ENCODE peak calls at places on chromosomes 12 and 14, in seven cellular contexts. N is H1, K is SK-N-SH, C is suprapubic skin, P is GM12878, M is K562, D is HCT116. U is an unnamed sample.

GRCh38 chr12:3988519-3989217 is 115.5 kb upstream of the PARP11 start:
- DNase-seq in K (no peak), N (no peak), M (no peak), P (peak; percentile 36), C (no peak), D (no peak), U (no peak)

GRCh38 chr12:131141483-131141882 is 187.8 kb downstream of the ADGRD1 start:
- DNase-seq in M (no peak), D (no peak), P (no peak), C (no peak), N (no peak), K (no peak), U (no peak)

GRCh38 chr14:102935756-102936155 is 13.3 kb downstream of the AMN start:
- DNase-seq in N (no peak), D (no peak), C (no peak), K (no peak), P (no peak), M (no peak), U (no peak)

GRCh38 chr14:32469388-32470160 is 140.5 kb downstream of the AKAP6 start:
- DNase-seq in P (no peak), M (peak; percentile 7), C (no peak), N (no peak), D (peak; percentile 26), K (no peak), U (no peak)

GRCh38 chr12:11729008-11729407 is 79.5 kb downstream of the ETV6 start:
- DNase-seq in M (no peak), D (no peak), P (no peak), N (no peak), C (no peak), K (no peak), U (peak; percentile 80)

GRCh38 chr14:76654573-76654955 is 106.7 kb upstream of the VASH1 start:
- DNase-seq in K (no peak), M (no peak), P (no peak), C (no peak), D (no peak), N (no peak), U (no peak)

GRCh38 chr12:69404851-69405365 is 45.4 kb downstream of the YEATS4 start:
- DNase-seq in P (no peak), K (no peak), D (no peak), C (no peak), N (no peak), M (no peak), U (no peak)

GRCh38 chr14:81105378-81105777 is 115.4 kb downstream of the GTF2A1 start:
- DNase-seq in M (no peak), P (no peak), C (no peak), K (no peak), N (no peak), D (no peak), U (no peak)

GRCh38 chr12:113439606-113440030 is 17.4 kb downstream of the SDSL start:
- DNase-seq in M (peak; percentile 77), C (no peak), N (no peak), D (no peak), P (no peak), K (peak; percentile 80), U (no peak)

GRCh38 chr12:107992870-107993451 is 136.1 kb upstream of the WSCD2 start:
- DNase-seq in N (peak; percentile 36), M (peak; percentile 37), P (peak; percentile 2), C (no peak), K (peak; percentile 46), D (peak; percentile 56), U (no peak)

GRCh38 chr14:21264025-21264801 is 5.0 kb downstream of the HNRNPC start:
- DNase-seq in P (peak; percentile 56), C (no peak), N (no peak), M (no peak), D (no peak), K (no peak), U (no peak)
- TF ChIP-seq POLR2AphosphoS5 in P (peak; percentile 5), C (no peak), N (no peak), M (no peak), D (no peak), K (peak; percentile 27), U (no peak)

GRCh38 chr12:95626854-95627253 is 75.6 kb upstream of the USP44 start:
- DNase-seq in P (no peak), K (no peak), N (no peak), C (no peak), M (no peak), D (no peak), U (no peak)
- H3K4me1 ChIP-seq in P (no peaks in the 10 kb centered on the region), K (no peaks in the 10 kb centered on the region), N (no peaks in the 10 kb centered on the region), C (peaks cover 10% of the 10 kb centered on the region), M (no peaks in the 10 kb centered on the region), D (no peaks in the 10 kb centered on the region), U (no peaks in the 10 kb centered on the region)

GRCh38 chr14:58331111-58331510 is 32.8 kb downstream of the ARID4A start:
- DNase-seq in P (peak; percentile 68), N (no peak), C (peak; percentile 88), K (peak; percentile 72), D (peak; percentile 21), M (peak; percentile 65), U (peak; percentile 86)
- TF ChIP-seq POLR2AphosphoS5 in P (peak; percentile 47), N (no peak), C (no peak), K (peak; percentile 36), D (no peak), M (no peak), U (no peak)

GRCh38 chr12:52920937-52921336 is 16.1 kb upstream of the KRT8 start:
- DNase-seq in K (no peak), C (no peak), M (no peak), N (no peak), P (no peak), D (no peak), U (no peak)

GRCh38 chr12:52917800-52918199 is 12.9 kb upstream of the KRT8 start:
- DNase-seq in D (no peak), P (no peak), C (no peak), N (no peak), K (no peak), M (no peak), U (no peak)

GRCh38 chr12:52916225-52916624 is 11.3 kb upstream of the KRT8 start:
- DNase-seq in D (no peak), P (no peak), M (no peak), N (no peak), K (no peak), C (no peak), U (no peak)

GRCh38 chr12:52918351-52918750 is 13.5 kb upstream of the KRT8 start:
- DNase-seq in M (no peak), N (no peak), K (no peak), D (no peak), C (no peak), P (no peak), U (no peak)

DNA sequence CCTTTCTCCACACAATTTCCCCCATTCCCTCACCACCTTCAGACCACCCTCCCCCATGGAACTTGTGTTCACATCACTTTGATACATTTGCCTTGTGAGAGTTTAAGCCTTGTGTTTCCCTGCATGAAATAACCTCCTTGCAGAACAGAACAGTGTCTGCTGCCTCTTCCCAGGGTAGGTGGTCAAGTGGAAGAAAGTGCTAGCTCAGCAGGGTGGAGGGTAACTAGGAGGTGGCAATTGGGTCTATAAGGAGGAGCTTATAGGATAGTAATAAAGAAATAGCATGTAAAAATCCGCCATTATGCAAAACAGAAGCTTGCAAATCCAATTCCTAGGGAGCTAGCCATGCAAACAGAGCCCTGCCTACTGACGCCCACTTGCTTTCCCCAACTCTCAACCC is 13.9 kb upstream of the KRT8 start:
- DNase-seq in N (no peak), D (no peak), C (no peak), K (no peak), P (no peak), M (no peak), U (no peak)
- H3K4me1 ChIP-seq in N (no peaks in the 10 kb centered on the region), D (peaks cover 18% of the 10 kb centered on the region), C (no peaks in the 10 kb centered on the region), K (no peaks in the 10 kb centered on the region), P (no peaks in the 10 kb centered on the region), M (peaks cover 7% of the 10 kb centered on the region), U (peaks cover 51% of the 10 kb centered on the region)

GRCh38 chr14:54673193-54674121 is 106.5 kb downstream of the SAMD4A start:
- DNase-seq in M (peak; percentile 8), P (no peak), K (no peak), C (no peak), N (no peak), D (no peak), U (no peak)
- TF ChIP-seq POLR2AphosphoS5 in M (no peak), P (no peak), K (no peak), C (no peak), N (no peak), D (no peak), U (peak; percentile 41)

GRCh38 chr12:53174881-53175491 is 5.5 kb upstream of the ZNF740 start:
- DNase-seq in P (no peak), N (no peak), D (no peak), C (no peak), K (no peak), M (peak; percentile 22), U (no peak)
- H3K4me1 ChIP-seq in P (peaks cover 14% of the 10 kb centered on the region), N (peaks cover 1% of the 10 kb centered on the region), D (peaks cover 28% of the 10 kb centered on the region), C (peaks cover 13% of the 10 kb centered on the region), K (peaks cover 22% of the 10 kb centered on the region), M (peaks cover 13% of the 10 kb centered on the region), U (peaks cover 11% of the 10 kb centered on the region)

GRCh38 chr12:76183459-76184186 is 99.1 kb upstream of the NAP1L1 start:
- DNase-seq in P (peak; percentile 81), C (no peak), K (no peak), D (peak; percentile 46), N (no peak), M (peak; percentile 12), U (no peak)
- TF ChIP-seq POLR2AphosphoS5 in P (no peak), C (no peak), K (peak; percentile 77), D (no peak), N (no peak), M (no peak), U (no peak)

GRCh38 chr12:45276154-45276553 is 60.3 kb downstream of the ANO6 start:
- DNase-seq in K (no peak), C (no peak), N (no peak), M (no peak), D (no peak), P (no peak), U (no peak)
- H3K4me1 ChIP-seq in K (peaks cover 14% of the 10 kb centered on the region), C (peaks cover 3% of the 10 kb centered on the region), N (no peaks in the 10 kb centered on the region), M (peaks cover 38% of the 10 kb centered on the region), D (peaks cover 14% of the 10 kb centered on the region), P (no peaks in the 10 kb centered on the region), U (no peaks in the 10 kb centered on the region)

GRCh38 chr12:25958254-25959068 is at the start of gene RASSF8:
- DNase-seq in M (peak; percentile 82), C (no peak), P (no peak), K (peak; percentile 94), N (no peak), D (no peak), U (peak; percentile 62)
- TF ChIP-seq POLR2AphosphoS5 in M (no peak), C (no peak), P (no peak), K (peak; percentile 25), N (no peak), D (peak; percentile 40), U (peak; percentile 39)

U was measured in transverse colon.